ENCODE peak calls at places on chromosome 16, in seven cellular contexts. One of them, this sample, is unnamed.

GRCh38 chr16:89506791-89507191 is 1.4 kb upstream of the SPG7 start:
- DNase-seq in T-helper 1 cell: no peak
- DNase-seq in Panc1: no peak
- DNase-seq in activated CD4-positive, CD25-positive, alpha-beta regulatory T cell: no peak
- DNase-seq in epithelial cell of esophagus: no peak
- DNase-seq in fibroblast of mammary gland: no peak
- DNase-seq in HT1080: no peak
- DNase-seq in this sample: no peak

GRCh38 chr16:50802000-50802399 is 60.1 kb downstream of the CYLD start:
- DNase-seq in T-helper 1 cell: no peak
- DNase-seq in Panc1: no peak
- DNase-seq in activated CD4-positive, CD25-positive, alpha-beta regulatory T cell: no peak
- DNase-seq in epithelial cell of esophagus: no peak
- DNase-seq in fibroblast of mammary gland: peak
- DNase-seq in HT1080: no peak
- DNase-seq in this sample: no peak

GRCh38 chr16:84397090-84397489 is 28.8 kb downstream of the ATP2C2 start:
- DNase-seq in T-helper 1 cell: no peak
- DNase-seq in Panc1: no peak
- DNase-seq in activated CD4-positive, CD25-positive, alpha-beta regulatory T cell: no peak
- DNase-seq in epithelial cell of esophagus: no peak
- DNase-seq in fibroblast of mammary gland: no peak
- DNase-seq in HT1080: no peak
- DNase-seq in this sample: no peak

GRCh38 chr16:9996191-9996590 is 186.0 kb downstream of the GRIN2A start:
- DNase-seq in T-helper 1 cell: no peak
- DNase-seq in Panc1: no peak
- DNase-seq in activated CD4-positive, CD25-positive, alpha-beta regulatory T cell: no peak
- DNase-seq in epithelial cell of esophagus: no peak
- DNase-seq in fibroblast of mammary gland: no peak
- DNase-seq in HT1080: no peak
- DNase-seq in this sample: no peak

GRCh38 chr16:65658339-65659275 is 536.7 kb upstream of the CDH11 start:
- DNase-seq in T-helper 1 cell: no peak
- DNase-seq in Panc1: no peak
- DNase-seq in activated CD4-positive, CD25-positive, alpha-beta regulatory T cell: no peak
- DNase-seq in epithelial cell of esophagus: peak
- DNase-seq in fibroblast of mammary gland: peak
- DNase-seq in HT1080: peak
- DNase-seq in this sample: peak

GRCh38 chr16:20899503-20900298 is 457 bp downstream of the DCUN1D3 start:
- DNase-seq in T-helper 1 cell: no peak
- DNase-seq in Panc1: no peak
- DNase-seq in activated CD4-positive, CD25-positive, alpha-beta regulatory T cell: no peak
- DNase-seq in epithelial cell of esophagus: no peak
- DNase-seq in fibroblast of mammary gland: no peak
- DNase-seq in HT1080: no peak
- DNase-seq in this sample: no peak

GRCh38 chr16:14427371-14427948 is 202.6 kb downstream of the PARN start:
- DNase-seq in T-helper 1 cell: no peak
- DNase-seq in Panc1: no peak
- DNase-seq in activated CD4-positive, CD25-positive, alpha-beta regulatory T cell: no peak
- DNase-seq in epithelial cell of esophagus: no peak
- DNase-seq in fibroblast of mammary gland: peak
- DNase-seq in HT1080: peak
- DNase-seq in this sample: no peak

GRCh38 chr16:88049561-88050545 is 98.6 kb downstream of the BANP start:
- DNase-seq in T-helper 1 cell: no peak
- DNase-seq in Panc1: no peak
- DNase-seq in activated CD4-positive, CD25-positive, alpha-beta regulatory T cell: no peak
- DNase-seq in epithelial cell of esophagus: no peak
- DNase-seq in fibroblast of mammary gland: no peak
- DNase-seq in HT1080: no peak
- DNase-seq in this sample: no peak

GRCh38 chr16:3004781-3005284 is 7.9 kb upstream of the CLDN9 start:
- DNase-seq in T-helper 1 cell: no peak
- DNase-seq in Panc1: no peak
- DNase-seq in activated CD4-positive, CD25-positive, alpha-beta regulatory T cell: no peak
- DNase-seq in epithelial cell of esophagus: no peak
- DNase-seq in fibroblast of mammary gland: no peak
- DNase-seq in HT1080: no peak
- DNase-seq in this sample: no peak

GRCh38 chr16:57866529-57866918 is 64.2 kb upstream of the KIFC3 start:
- DNase-seq in T-helper 1 cell: no peak
- DNase-seq in Panc1: no peak
- DNase-seq in activated CD4-positive, CD25-positive, alpha-beta regulatory T cell: no peak
- DNase-seq in epithelial cell of esophagus: peak
- DNase-seq in fibroblast of mammary gland: no peak
- DNase-seq in HT1080: no peak
- DNase-seq in this sample: no peak

GRCh38 chr16:85708338-85708737 is 19.6 kb upstream of the GINS2 start:
- DNase-seq in T-helper 1 cell: no peak
- DNase-seq in Panc1: no peak
- DNase-seq in activated CD4-positive, CD25-positive, alpha-beta regulatory T cell: no peak
- DNase-seq in epithelial cell of esophagus: no peak
- DNase-seq in fibroblast of mammary gland: no peak
- DNase-seq in HT1080: no peak
- DNase-seq in this sample: no peak

GRCh38 chr16:28981517-28981916 is 3.3 kb upstream of the LAT start:
- DNase-seq in T-helper 1 cell: no peak
- DNase-seq in Panc1: peak
- DNase-seq in activated CD4-positive, CD25-positive, alpha-beta regulatory T cell: no peak
- DNase-seq in epithelial cell of esophagus: no peak
- DNase-seq in fibroblast of mammary gland: peak
- DNase-seq in HT1080: peak
- DNase-seq in this sample: no peak

GRCh38 chr16:68786685-68787418 is 49.8 kb downstream of the CDH1 start:
- DNase-seq in T-helper 1 cell: no peak
- DNase-seq in Panc1: no peak
- DNase-seq in activated CD4-positive, CD25-positive, alpha-beta regulatory T cell: no peak
- DNase-seq in epithelial cell of esophagus: peak
- DNase-seq in fibroblast of mammary gland: peak
- DNase-seq in HT1080: peak
- DNase-seq in this sample: peak

GRCh38 chr16:46836521-46837292 is 5.7 kb upstream of the C16orf87 start:
- DNase-seq in T-helper 1 cell: no peak
- DNase-seq in Panc1: no peak
- DNase-seq in activated CD4-positive, CD25-positive, alpha-beta regulatory T cell: no peak
- DNase-seq in epithelial cell of esophagus: peak
- DNase-seq in fibroblast of mammary gland: no peak
- DNase-seq in HT1080: no peak
- DNase-seq in this sample: no peak

GRCh38 chr16:56518435-56518834 is 1.4 kb downstream of the BBS2 start:
- DNase-seq in T-helper 1 cell: no peak
- DNase-seq in Panc1: peak
- DNase-seq in activated CD4-positive, CD25-positive, alpha-beta regulatory T cell: no peak
- DNase-seq in epithelial cell of esophagus: no peak
- DNase-seq in fibroblast of mammary gland: peak
- DNase-seq in HT1080: no peak
- DNase-seq in this sample: no peak

GRCh38 chr16:11524098-11524760 is 62.5 kb downstream of the LITAF start:
- DNase-seq in T-helper 1 cell: no peak
- DNase-seq in Panc1: no peak
- DNase-seq in activated CD4-positive, CD25-positive, alpha-beta regulatory T cell: no peak
- DNase-seq in epithelial cell of esophagus: no peak
- DNase-seq in fibroblast of mammary gland: no peak
- DNase-seq in HT1080: no peak
- DNase-seq in this sample: no peak

GRCh38 chr16:81005644-81006471 is 827 bp downstream of the CMC2 start:
- DNase-seq in T-helper 1 cell: no peak
- DNase-seq in Panc1: no peak
- DNase-seq in activated CD4-positive, CD25-positive, alpha-beta regulatory T cell: no peak
- DNase-seq in epithelial cell of esophagus: peak
- DNase-seq in fibroblast of mammary gland: peak
- DNase-seq in HT1080: no peak
- DNase-seq in this sample: peak

GRCh38 chr16:12796498-12796897 is 7.2 kb downstream of the CPPED1 start:
- DNase-seq in T-helper 1 cell: no peak
- DNase-seq in Panc1: no peak
- DNase-seq in activated CD4-positive, CD25-positive, alpha-beta regulatory T cell: no peak
- DNase-seq in epithelial cell of esophagus: no peak
- DNase-seq in fibroblast of mammary gland: no peak
- DNase-seq in HT1080: peak
- DNase-seq in this sample: no peak

GRCh38 chr16:84548971-84549844 is 44.7 kb upstream of the MEAK7 start:
- DNase-seq in T-helper 1 cell: peak
- DNase-seq in Panc1: no peak
- DNase-seq in activated CD4-positive, CD25-positive, alpha-beta regulatory T cell: no peak
- DNase-seq in epithelial cell of esophagus: no peak
- DNase-seq in fibroblast of mammary gland: no peak
- DNase-seq in HT1080: no peak
- DNase-seq in this sample: no peak

GRCh38 chr16:81532491-81533174 is 88.0 kb downstream of the CMIP start:
- DNase-seq in T-helper 1 cell: no peak
- DNase-seq in Panc1: no peak
- DNase-seq in activated CD4-positive, CD25-positive, alpha-beta regulatory T cell: no peak
- DNase-seq in epithelial cell of esophagus: no peak
- DNase-seq in fibroblast of mammary gland: no peak
- DNase-seq in HT1080: no peak
- DNase-seq in this sample: no peak

GRCh38 chr16:5653789-5654188 is 556.2 kb upstream of the EEF2KMT start:
- DNase-seq in T-helper 1 cell: no peak
- DNase-seq in Panc1: no peak
- DNase-seq in activated CD4-positive, CD25-positive, alpha-beta regulatory T cell: no peak
- DNase-seq in epithelial cell of esophagus: no peak
- DNase-seq in fibroblast of mammary gland: no peak
- DNase-seq in HT1080: no peak
- DNase-seq in this sample: no peak

GRCh38 chr16:54648575-54648974 is 282.1 kb upstream of the IRX5 start:
- DNase-seq in T-helper 1 cell: no peak
- DNase-seq in Panc1: no peak
- DNase-seq in activated CD4-positive, CD25-positive, alpha-beta regulatory T cell: no peak
- DNase-seq in epithelial cell of esophagus: peak
- DNase-seq in fibroblast of mammary gland: no peak
- DNase-seq in HT1080: no peak
- DNase-seq in this sample: no peak

GRCh38 chr16:6019490-6019991 is 921.9 kb upstream of the EEF2KMT start:
- DNase-seq in T-helper 1 cell: no peak
- DNase-seq in Panc1: no peak
- DNase-seq in activated CD4-positive, CD25-positive, alpha-beta regulatory T cell: no peak
- DNase-seq in epithelial cell of esophagus: no peak
- DNase-seq in fibroblast of mammary gland: no peak
- DNase-seq in HT1080: no peak
- DNase-seq in this sample: no peak

GRCh38 chr16:62870554-62870953 is 834.3 kb upstream of the CDH8 start:
- DNase-seq in T-helper 1 cell: no peak
- DNase-seq in Panc1: no peak
- DNase-seq in activated CD4-positive, CD25-positive, alpha-beta regulatory T cell: no peak
- DNase-seq in epithelial cell of esophagus: peak
- DNase-seq in fibroblast of mammary gland: no peak
- DNase-seq in HT1080: no peak
- DNase-seq in this sample: no peak

GRCh38 chr16:30767767-30768465 is 5.8 kb downstream of the RNF40 start:
- DNase-seq in T-helper 1 cell: no peak
- DNase-seq in Panc1: no peak
- DNase-seq in activated CD4-positive, CD25-positive, alpha-beta regulatory T cell: no peak
- DNase-seq in epithelial cell of esophagus: no peak
- DNase-seq in fibroblast of mammary gland: no peak
- DNase-seq in HT1080: no peak
- DNase-seq in this sample: no peak

GRCh38 chr16:29811170-29811895 is 660 bp upstream of the PRRT2 start:
- DNase-seq in T-helper 1 cell: peak
- DNase-seq in Panc1: peak
- DNase-seq in activated CD4-positive, CD25-positive, alpha-beta regulatory T cell: peak
- DNase-seq in epithelial cell of esophagus: peak
- DNase-seq in fibroblast of mammary gland: peak
- DNase-seq in HT1080: peak
- DNase-seq in this sample: peak

GRCh38 chr16:87834668-87835473 is 34.4 kb downstream of the SLC7A5 start:
- DNase-seq in T-helper 1 cell: no peak
- DNase-seq in Panc1: no peak
- DNase-seq in activated CD4-positive, CD25-positive, alpha-beta regulatory T cell: no peak
- DNase-seq in epithelial cell of esophagus: no peak
- DNase-seq in fibroblast of mammary gland: peak
- DNase-seq in HT1080: no peak
- DNase-seq in this sample: no peak

GRCh38 chr16:68257906-68258800 is 6.2 kb upstream of the SLC7A6 start:
- DNase-seq in T-helper 1 cell: no peak
- DNase-seq in Panc1: no peak
- DNase-seq in activated CD4-positive, CD25-positive, alpha-beta regulatory T cell: no peak
- DNase-seq in epithelial cell of esophagus: peak
- DNase-seq in fibroblast of mammary gland: peak
- DNase-seq in HT1080: peak
- DNase-seq in this sample: no peak

GRCh38 chr16:57475711-57476339 is 10.5 kb downstream of the DOK4 start:
- DNase-seq in T-helper 1 cell: peak
- DNase-seq in Panc1: no peak
- DNase-seq in activated CD4-positive, CD25-positive, alpha-beta regulatory T cell: peak
- DNase-seq in epithelial cell of esophagus: peak
- DNase-seq in fibroblast of mammary gland: peak
- DNase-seq in HT1080: peak
- DNase-seq in this sample: no peak